ENCODE peak calls at places on chromosomes 7 and 10, in nine cellular contexts. W is IMR-90, I is H54, Q is esophagus squamous epithelium, S is prostate gland, V is adrenal gland, J is breast epithelium, Z is testis, F is NB4. E is an unnamed sample.
A peak's percentile ranks its signal among the peaks of the same experiment; 100 is the strongest.

GRCh38 chr7:130221746-130222145 is 14.1 kb downstream of the SSMEM1 start:
- DNase-seq in S (no peak), Z (no peak), I (no peak), Q (no peak), V (no peak), F (no peak), J (no peak), W (no peak), E (no peak)

GRCh38 chr7:87216701-87217508 is 2.6 kb downstream of the TMEM243 start:
- DNase-seq in S (no peak), Z (no peak), J (no peak), F (no peak), I (no peak), Q (no peak), W (no peak), V (no peak), E (peak; percentile 21)

GRCh38 chr7:156764766-156765165 is 124.2 kb downstream of the RNF32 start:
- DNase-seq in S (no peak), J (no peak), I (no peak), W (no peak), Q (no peak), Z (no peak), V (no peak), F (peak; percentile 32), E (no peak)

GRCh38 chr7:42071372-42072261 is 165.4 kb downstream of the GLI3 start:
- DNase-seq in F (peak; percentile 23), W (peak; percentile 31), I (no peak), Z (no peak), S (no peak), J (no peak), Q (no peak), V (peak; percentile 22), E (no peak)

GRCh38 chr7:66167773-66168367 is 37.3 kb upstream of the TPST1 start:
- DNase-seq in J (no peak), Z (no peak), Q (no peak), S (no peak), W (peak; percentile 96), V (no peak), F (no peak), I (no peak), E (no peak)

GRCh38 chr10:90031776-90032175 is 330.4 kb downstream of the KIF20B start:
- DNase-seq in Z (no peak), W (no peak), Q (no peak), I (no peak), J (no peak), F (no peak), V (no peak), S (no peak), E (no peak)

GRCh38 chr10:5198386-5198785 is 1.7 kb downstream of the AKR1C4 start:
- DNase-seq in F (no peak), I (no peak), W (peak; percentile 6), J (no peak), Z (no peak), Q (no peak), S (no peak), V (no peak), E (no peak)

GRCh38 chr7:138649506-138649905 is 51.7 kb downstream of the SVOPL start:
- DNase-seq in S (no peak), V (no peak), Z (no peak), J (no peak), W (no peak), Q (no peak), F (peak; percentile 38), I (no peak), E (no peak)

GRCh38 chr10:33211123-33211878 is 123.2 kb downstream of the NRP1 start:
- DNase-seq in Z (peak; percentile 22), I (no peak), S (no peak), V (no peak), J (no peak), Q (no peak), F (no peak), W (peak; percentile 92), E (no peak)

GRCh38 chr10:68348265-68348741 is 15.6 kb upstream of the PBLD start:
- DNase-seq in V (peak; percentile 24), W (peak; percentile 65), Q (no peak), S (no peak), I (peak; percentile 38), J (no peak), F (peak; percentile 78), Z (peak; percentile 31), E (peak; percentile 17)

GRCh38 chr10:110206988-110207804 is at the start of gene MXI1:
- DNase-seq in F (peak; percentile 92), Z (peak; percentile 95), W (peak; percentile 82), Q (peak; percentile 8), V (peak; percentile 82), S (peak; percentile 82), J (peak; percentile 68), I (peak; percentile 91), E (peak; percentile 50)

GRCh38 chr10:45058992-45059561 is 58.4 kb downstream of the ZNF22 start:
- DNase-seq in S (no peak), F (peak; percentile 21), Z (no peak), I (no peak), J (no peak), W (no peak), Q (no peak), V (no peak), E (no peak)

GRCh38 chr7:30252885-30253795 is 31.3 kb upstream of the ZNRF2 start:
- DNase-seq in Q (no peak), F (peak; percentile 64), V (peak; percentile 67), J (peak; percentile 71), I (peak; percentile 86), Z (peak; percentile 80), W (no peak), S (peak; percentile 60), E (no peak)

GRCh38 chr7:1210321-1210978 is 22.2 kb upstream of the UNCX start:
- DNase-seq in V (no peak), Z (no peak), Q (no peak), W (no peak), I (no peak), S (peak; percentile 44), F (no peak), J (no peak), E (no peak)

GRCh38 chr7:66682350-66683093 is 53.8 kb downstream of the KCTD7 start:
- DNase-seq in Z (no peak), V (no peak), I (peak; percentile 25), Q (no peak), J (no peak), F (peak; percentile 44), S (no peak), W (peak; percentile 64), E (peak; percentile 41)

GRCh38 chr7:81333004-81333403 is 414.2 kb upstream of the SEMA3C start:
- DNase-seq in Q (no peak), W (peak; percentile 76), F (no peak), V (no peak), S (no peak), Z (no peak), J (no peak), I (peak; percentile 2), E (no peak)

GRCh38 chr10:93468532-93469213 is 13.5 kb downstream of the MYOF start:
- DNase-seq in W (peak; percentile 94), F (no peak), I (peak; percentile 73), J (no peak), Z (no peak), S (no peak), V (no peak), Q (no peak), E (no peak)

GRCh38 chr10:93465806-93466675 is 16.1 kb downstream of the MYOF start:
- DNase-seq in F (peak; percentile 40), V (peak; percentile 84), I (peak; percentile 78), Z (peak; percentile 58), Q (no peak), S (peak; percentile 95), W (peak; percentile 90), J (peak; percentile 94), E (no peak)

GRCh38 chr10:93473161-93473560 is 9.0 kb downstream of the MYOF start:
- DNase-seq in J (no peak), S (no peak), F (no peak), I (no peak), Q (no peak), Z (no peak), V (no peak), W (no peak), E (no peak)

GRCh38 chr10:93471110-93471651 is 11.0 kb downstream of the MYOF start:
- DNase-seq in S (peak; percentile 57), V (no peak), Z (no peak), I (no peak), F (peak; percentile 63), J (no peak), Q (no peak), W (peak; percentile 97), E (no peak)

DNA sequence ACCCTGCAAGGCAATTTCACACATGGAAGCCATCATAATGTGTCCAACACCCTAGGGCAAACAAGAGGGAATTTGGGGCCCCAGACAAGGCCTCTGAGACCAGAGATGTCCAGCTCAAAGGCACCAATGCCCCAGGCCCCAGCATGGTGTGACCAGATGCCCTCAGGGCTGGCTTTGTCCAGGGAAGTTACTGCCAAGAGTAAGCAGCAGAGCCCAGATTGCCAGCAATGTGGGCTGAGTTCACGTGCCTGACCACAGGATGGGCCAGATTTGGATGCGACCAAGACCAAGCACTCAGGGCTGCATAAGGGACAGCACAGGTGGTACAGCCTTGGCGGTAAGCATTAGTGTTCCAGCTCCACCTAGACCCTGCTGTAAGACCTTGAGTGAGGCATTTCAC is 12.7 kb downstream of the MYOF start:
- DNase-seq in J (no peak), S (no peak), W (no peak), V (no peak), I (no peak), Z (no peak), Q (no peak), F (no peak), E (no peak)
- TF ChIP-seq POLR2A in J (no peak), S (no peak), W (no peak), V (no peak), I (peak; percentile 6), Z (no peak), Q (no peak), F (no peak), E (no peak)

GRCh38 chr10:97445722-97446639 is at the start of the genes EXOSC1 and ZDHHC16:
- DNase-seq in I (peak; percentile 99), F (peak; percentile 98), S (peak; percentile 96), Q (peak; percentile 55), W (peak; percentile 97), Z (peak; percentile 98), V (peak; percentile 90), J (peak; percentile 83), E (peak; percentile 95)
- TF ChIP-seq POLR2A in I (peak; percentile 78), F (peak; percentile 83), S (peak; percentile 87), Q (peak; percentile 56), W (peak; percentile 74), Z (no peak), V (peak; percentile 65), J (no peak), E (peak; percentile 83)

DNA sequence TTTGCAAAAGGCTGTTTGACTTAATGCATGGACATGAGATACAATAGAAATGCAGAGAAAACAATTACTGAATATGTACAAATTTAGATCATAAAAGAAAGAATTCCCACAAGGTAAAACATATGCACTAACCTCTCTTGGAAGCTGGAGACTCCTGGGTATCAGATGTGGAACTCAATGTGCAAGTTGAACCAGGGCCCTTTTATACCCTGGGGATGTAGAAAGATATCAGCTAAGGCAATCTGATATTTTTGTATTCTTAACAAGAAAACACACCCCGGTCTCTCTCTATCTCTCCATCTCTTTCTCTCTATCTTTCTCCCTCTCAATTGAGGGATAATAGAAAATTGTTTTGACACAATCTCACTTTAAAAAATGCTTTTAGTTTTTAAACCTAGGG is at the start of gene IDI2:
- DNase-seq in W (no peak), J (no peak), F (no peak), Q (no peak), I (no peak), Z (no peak), S (no peak), V (no peak), E (no peak)
- TF ChIP-seq POLR2A in W (no peak), J (no peak), F (no peak), Q (no peak), I (no peak), Z (no peak), S (no peak), V (no peak), E (no peak)

GRCh38 chr7:100022621-100023020 is 7.2 kb downstream of the ZKSCAN1 start:
- DNase-seq in J (peak; percentile 89), V (peak; percentile 35), Z (no peak), W (no peak), Q (no peak), I (no peak), F (no peak), S (peak; percentile 96), E (no peak)
- TF ChIP-seq POLR2A in J (no peak), V (no peak), Z (no peak), W (no peak), Q (no peak), I (no peak), F (no peak), S (no peak), E (no peak)

E was measured in GM12891.